ENCODE peak calls at places on chromosomes 16 and 17, in five cellular contexts. Q, R, S, N and D are unnamed samples.

GRCh38 chr17:12395733-12396354 is 269.8 kb upstream of the MYOCD start:
- DNase-seq in R (peak), Q (no peak), N (peak), S (peak), D (no peak)

GRCh38 chr17:70563301-70563820 is 394.0 kb downstream of the KCNJ2 start:
- DNase-seq in S (no peak), Q (peak), R (peak), N (no peak), D (peak)

GRCh38 chr17:49516190-49516589 is 21.1 kb downstream of the NGFR start:
- DNase-seq in R (peak), Q (no peak), S (no peak), N (peak), D (no peak)

GRCh38 chr17:835263-835662 is 53.1 kb downstream of the MRM3 start:
- DNase-seq in Q (peak), N (peak), S (no peak), R (peak), D (peak)

GRCh38 chr17:68125471-68125870 is 89.9 kb downstream of the KPNA2 start:
- DNase-seq in N (no peak), S (no peak), R (no peak), Q (no peak), D (no peak)

GRCh38 chr17:47800686-47801085 is 20.9 kb downstream of the OSBPL7 start:
- DNase-seq in S (no peak), Q (no peak), R (no peak), N (no peak), D (no peak)

GRCh38 chr17:82592289-82592683 is 56.0 kb downstream of the WDR45B start:
- DNase-seq in Q (peak), R (no peak), S (no peak), N (no peak), D (no peak)

GRCh38 chr17:49926886-49927285 is 42.1 kb upstream of the DLX4 start:
- DNase-seq in R (peak), N (peak), Q (peak), S (no peak), D (peak)

GRCh38 chr17:31588512-31588911 is 197.0 kb downstream of the RAB11FIP4 start:
- DNase-seq in R (no peak), S (no peak), Q (no peak), N (no peak), D (no peak)

GRCh38 chr17:82668631-82669099 is 20.4 kb upstream of the WDR45B start:
- DNase-seq in N (peak), Q (peak), S (peak), R (no peak), D (peak)

GRCh38 chr16:47787695-47788094 is 326.6 kb downstream of the PHKB start:
- DNase-seq in R (peak), S (peak), Q (peak), N (peak), D (no peak)

GRCh38 chr17:57440522-57441269 is 184.4 kb downstream of the MSI2 start:
- DNase-seq in Q (peak), S (peak), N (peak), R (peak), D (peak)

GRCh38 chr16:88782454-88783390 is 2.3 kb downstream of the PIEZO1 start:
- DNase-seq in N (peak), S (peak), Q (peak), R (peak), D (peak)

GRCh38 chr17:61211233-61211632 is 188.4 kb upstream of the TBX2 start:
- DNase-seq in R (no peak), Q (no peak), N (no peak), S (no peak), D (no peak)

GRCh38 chr17:61206922-61207321 is 192.7 kb upstream of the TBX2 start:
- DNase-seq in Q (no peak), N (no peak), R (no peak), S (no peak), D (no peak)

GRCh38 chr17:61208301-61209098 is 191.1 kb upstream of the TBX2 start:
- DNase-seq in N (peak), Q (no peak), S (no peak), R (peak), D (peak)

GRCh38 chr17:61209524-61209923 is 190.1 kb upstream of the TBX2 start:
- DNase-seq in N (no peak), S (no peak), Q (no peak), R (no peak), D (peak)

GRCh38 chr17:61209099-61209439 is 190.6 kb upstream of the TBX2 start:
- DNase-seq in N (no peak), Q (no peak), S (no peak), R (no peak), D (no peak)
- H3K4me3 ChIP-seq in N (no peak), Q (no peak), S (no peak), R (no peak), D (no peak)

DNA sequence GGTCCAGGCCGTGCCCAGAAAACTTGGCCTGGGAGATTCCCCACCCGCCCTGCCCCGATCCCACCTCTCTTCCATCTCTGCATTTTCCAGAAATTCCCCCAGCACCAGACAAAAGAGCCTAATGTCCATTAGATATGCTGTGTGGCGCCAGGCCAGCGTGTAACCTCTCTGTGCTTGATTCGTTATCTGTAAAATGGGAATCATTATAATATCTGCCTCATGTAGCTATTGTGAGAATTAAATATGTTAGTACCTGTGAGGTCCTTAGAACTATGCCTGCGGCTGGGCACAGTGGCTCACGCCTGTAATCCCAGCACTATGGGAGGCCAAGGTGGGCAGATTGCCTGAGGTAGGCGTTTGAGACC is 33.6 kb upstream of the IL21R start:
- DNase-seq in R (no peak), N (no peak), S (no peak), Q (no peak), D (no peak)
- TF ChIP-seq CTCF in R (no peak), N (no peak), S (no peak), Q (no peak), D (no peak)

GRCh38 chr16:1708083-1708767 is 2.2 kb downstream of the MAPK8IP3 start:
- DNase-seq in N (no peak), S (no peak), R (no peak), Q (no peak), D (no peak)
- H3K4me3 ChIP-seq in N (no peak), S (peak), R (peak), Q (peak), D (peak)

GRCh38 chr17:40448639-40449261 is 5.5 kb downstream of the IGFBP4 start:
- DNase-seq in S (no peak), R (peak), N (no peak), Q (no peak), D (no peak)
- TF ChIP-seq CTCF in S (no peak), R (no peak), N (no peak), Q (no peak), D (no peak)

GRCh38 chr17:7336240-7337175 is at the start of gene ACAP1:
- DNase-seq in Q (no peak), S (no peak), N (no peak), R (no peak), D (no peak)
- H3K4me3 ChIP-seq in Q (no peak), S (no peak), N (no peak), R (no peak), D (no peak)

GRCh38 chr17:40418428-40418706 is 671 bp upstream of the TOP2A start:
- DNase-seq in Q (no peak), S (no peak), N (no peak), R (no peak), D (no peak)

GRCh38 chr17:40425741-40426140 is 8.0 kb upstream of the TOP2A start:
- DNase-seq in S (no peak), Q (no peak), N (no peak), R (no peak), D (no peak)

GRCh38 chr17:40427002-40427491 is 9.4 kb upstream of the TOP2A start:
- DNase-seq in N (no peak), R (no peak), Q (no peak), S (no peak), D (no peak)

GRCh38 chr17:40419559-40420331 is 2.0 kb upstream of the TOP2A start:
- DNase-seq in Q (no peak), R (no peak), N (no peak), S (no peak), D (no peak)

GRCh38 chr17:40422990-40423611 is 5.4 kb upstream of the TOP2A start:
- DNase-seq in N (no peak), R (no peak), S (no peak), Q (no peak), D (no peak)
- TF ChIP-seq CTCF in N (no peak), R (peak), S (no peak), Q (peak), D (no peak)

DNA sequence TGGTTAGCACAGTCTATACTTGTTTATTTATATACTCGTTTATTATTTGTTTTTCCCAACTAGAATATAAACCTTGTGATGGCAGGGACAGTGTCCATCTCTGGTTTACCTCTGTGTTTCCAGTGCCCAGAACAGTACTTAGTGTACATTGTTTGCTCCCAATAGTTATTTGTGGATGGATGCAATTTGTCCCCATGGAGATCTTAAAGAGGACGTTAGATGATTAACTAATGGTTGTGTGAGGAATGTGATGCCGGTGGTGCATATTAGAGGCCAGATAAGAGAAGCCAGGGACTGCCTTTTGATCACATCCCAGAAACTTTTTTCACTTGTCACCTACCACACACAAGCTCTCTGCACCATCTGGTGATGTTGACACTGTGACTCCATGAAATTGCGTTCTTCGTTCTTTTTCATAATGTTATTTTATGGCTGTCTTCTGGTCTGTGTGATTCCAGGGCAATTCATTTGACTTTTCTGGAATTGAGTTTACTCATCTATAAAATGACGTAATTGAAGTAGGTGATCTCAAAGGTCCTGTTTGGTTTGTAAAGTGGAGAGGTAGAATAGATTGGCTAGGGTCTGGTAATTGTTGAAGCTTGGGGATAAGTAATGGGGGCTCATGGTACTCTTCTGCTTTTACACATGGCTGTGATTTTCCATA is 1.2 kb downstream of the COX10 start:
- DNase-seq in N (no peak), Q (no peak), R (no peak), S (no peak), D (no peak)
- H3K4me3 ChIP-seq in N (peak), Q (peak), R (peak), S (peak), D (peak)